ENCODE peak calls at places on chromosomes 7 and 10, in nine cellular contexts. W, E, J, I, C, T, R, A and P are unnamed samples.

GRCh38 chr7:55775051-55775420 is 87.5 kb downstream of the SEPTIN14 start:
- DNase-seq in R (no peak), T (no peak), C (no peak), A (no peak), W (no peak), E (no peak), J (no peak), I (no peak), P (no peak)

GRCh38 chr7:23524473-23524872 is 7.3 kb downstream of the TRA2A start:
- DNase-seq in E (no peak), R (no peak), W (no peak), T (no peak), A (no peak), I (no peak), J (no peak), C (no peak), P (no peak)

GRCh38 chr7:115230882-115231508 is 309.1 kb downstream of the MDFIC start:
- DNase-seq in C (peak), E (peak), T (no peak), J (no peak), I (peak), R (no peak), A (peak), W (no peak), P (peak)

GRCh38 chr10:62244785-62245595 is 23.7 kb downstream of the RTKN2 start:
- DNase-seq in C (peak), R (no peak), W (no peak), E (peak), A (peak), J (no peak), I (peak), T (no peak), P (peak)

GRCh38 chr7:151416921-151417320 is 7.1 kb upstream of the WDR86 start:
- DNase-seq in T (no peak), R (no peak), W (no peak), C (peak), E (no peak), J (no peak), A (peak), I (peak), P (no peak)

GRCh38 chr10:119416855-119417254 is 125.7 kb downstream of the RGS10 start:
- DNase-seq in A (peak), C (peak), I (peak), E (peak), R (no peak), W (peak), J (peak), T (peak), P (peak)

GRCh38 chr7:90401989-90402388 is 1.3 kb upstream of the CLDN12 start:
- DNase-seq in E (peak), J (no peak), W (no peak), I (peak), A (peak), T (no peak), C (peak), R (no peak), P (no peak)

GRCh38 chr7:52283399-52283798 is 752.0 kb upstream of the POM121L12 start:
- DNase-seq in C (no peak), A (no peak), R (no peak), E (no peak), I (no peak), J (no peak), T (no peak), W (no peak), P (no peak)

GRCh38 chr7:90869335-90869734 is 273.2 kb downstream of the CDK14 start:
- DNase-seq in W (no peak), I (no peak), E (no peak), C (no peak), R (no peak), A (no peak), T (no peak), J (no peak), P (no peak)

GRCh38 chr7:128188396-128189230 is 52.5 kb upstream of the LEP start:
- DNase-seq in C (no peak), W (no peak), I (no peak), J (no peak), T (peak), E (no peak), R (no peak), A (no peak), P (no peak)

GRCh38 chr10:69220041-69220451 is at the start of gene HKDC1:
- DNase-seq in C (no peak), I (no peak), T (no peak), J (no peak), A (no peak), R (no peak), W (no peak), E (no peak), P (no peak)

GRCh38 chr10:1356349-1356748 is 300.2 kb downstream of the WDR37 start:
- DNase-seq in J (no peak), R (no peak), I (no peak), W (no peak), C (no peak), A (no peak), T (no peak), E (no peak), P (no peak)

GRCh38 chr10:128493811-128494210 is 367.6 kb upstream of the MKI67 start:
- DNase-seq in C (no peak), I (no peak), W (no peak), T (no peak), J (no peak), R (no peak), E (no peak), A (no peak), P (no peak)

GRCh38 chr7:6655636-6656385 is 18.7 kb downstream of the ZNF316 start:
- DNase-seq in E (no peak), W (no peak), I (no peak), J (no peak), T (no peak), R (peak), C (no peak), A (no peak), P (no peak)

GRCh38 chr10:109282510-109282909 is 640.8 kb downstream of the XPNPEP1 start:
- DNase-seq in W (no peak), C (peak), T (no peak), J (no peak), R (no peak), E (no peak), A (peak), I (peak), P (no peak)

GRCh38 chr7:24251568-24251967 is 32.4 kb upstream of the NPY start:
- DNase-seq in W (no peak), T (no peak), R (no peak), C (no peak), J (no peak), I (no peak), E (no peak), A (no peak), P (no peak)

GRCh38 chr7:153193144-153193595 is 433.6 kb downstream of the ACTR3B start:
- DNase-seq in J (no peak), R (no peak), T (no peak), C (no peak), W (no peak), E (peak), I (no peak), A (no peak), P (peak)

GRCh38 chr10:16967866-16968721 is 150.9 kb upstream of the RSU1 start:
- DNase-seq in W (no peak), R (no peak), T (no peak), E (no peak), J (no peak), A (peak), I (peak), C (peak), P (no peak)

GRCh38 chr7:112174192-112174591 is 32.0 kb downstream of the DOCK4 start:
- DNase-seq in W (no peak), E (no peak), I (no peak), J (no peak), A (no peak), C (no peak), T (no peak), R (no peak), P (no peak)

GRCh38 chr7:7498881-7499280 is 36.8 kb downstream of the COL28A1 start:
- DNase-seq in J (no peak), R (no peak), W (no peak), E (no peak), C (no peak), A (no peak), T (no peak), I (no peak), P (no peak)

GRCh38 chr7:27178366-27178765 is 4.2 kb upstream of the HOXA10 start:
- DNase-seq in I (no peak), E (no peak), C (peak), R (no peak), A (no peak), T (no peak), J (peak), W (peak), P (no peak)

GRCh38 chr7:93914581-93915066 is 6.9 kb upstream of the GNG11 start:
- DNase-seq in C (peak), J (no peak), R (no peak), A (peak), E (no peak), W (no peak), I (peak), T (no peak), P (no peak)

GRCh38 chr7:22295402-22296264 is 61.3 kb downstream of the RAPGEF5 start:
- DNase-seq in E (no peak), C (no peak), I (peak), A (peak), W (no peak), J (no peak), T (no peak), R (no peak), P (no peak)

GRCh38 chr7:50449501-50449880 is 659 bp downstream of the FIGNL1 start:
- DNase-seq in E (no peak), A (no peak), T (no peak), I (no peak), J (no peak), C (no peak), R (no peak), W (no peak), P (no peak)

GRCh38 chr10:35218339-35218955 is 91.8 kb downstream of the CREM start:
- DNase-seq in C (peak), J (peak), W (peak), E (peak), R (peak), A (peak), I (peak), T (peak), P (peak)

GRCh38 chr7:133139350-133139749 is 57.5 kb upstream of the CHCHD3 start:
- DNase-seq in T (no peak), I (peak), C (peak), E (peak), A (peak), R (no peak), J (no peak), W (no peak), P (peak)

GRCh38 chr10:91745086-91745831 is 53.0 kb upstream of the TNKS2 start:
- DNase-seq in E (no peak), A (peak), R (no peak), W (no peak), C (no peak), T (peak), J (no peak), I (peak), P (peak)

GRCh38 chr7:107661081-107661864 is 645 bp downstream of the SLC26A4 start:
- DNase-seq in J (peak), R (no peak), W (peak), A (peak), C (peak), E (peak), I (peak), T (peak), P (peak)

DNA sequence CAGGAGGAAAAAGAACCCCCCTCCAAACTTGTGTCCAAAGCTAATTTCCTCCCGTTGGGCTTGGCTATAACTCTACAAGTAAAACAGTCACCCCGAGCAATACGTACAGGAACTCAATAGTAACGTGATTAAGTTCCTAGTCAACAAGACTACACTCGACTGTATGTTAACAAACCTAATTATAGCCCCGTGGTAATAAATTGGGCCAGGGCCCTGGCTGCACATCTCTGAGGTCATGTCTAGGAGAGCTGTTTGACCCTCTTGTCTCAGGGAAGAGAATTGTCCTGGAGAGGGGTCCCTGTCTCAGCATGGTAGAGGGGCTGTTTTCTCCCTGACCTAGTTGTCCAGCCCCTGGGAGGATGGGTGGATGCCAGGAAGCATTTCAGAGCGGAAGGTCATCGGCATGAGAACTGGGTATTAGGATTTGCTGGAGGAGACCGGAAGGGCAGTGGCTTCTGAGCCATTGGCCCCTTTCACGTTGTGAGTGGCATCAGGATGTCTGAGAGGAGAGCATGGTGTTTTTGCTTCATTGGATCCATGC is 60.2 kb upstream of the COMTD1 start:
- DNase-seq in C (no peak), W (no peak), A (no peak), T (no peak), E (no peak), I (peak), J (peak), R (no peak), P (no peak)
- H3K4me3 ChIP-seq in C (no peak), W (peak), A (no peak), T (no peak), E (no peak), I (peak), J (peak), R (peak), P (no peak)

GRCh38 chr7:100914208-100914878 is 18.7 kb upstream of the ACHE start:
- DNase-seq in A (no peak), J (no peak), I (no peak), C (no peak), T (peak), R (no peak), E (no peak), W (no peak), P (no peak)
- TF ChIP-seq CTCF in A (no peak), J (no peak), I (no peak), C (no peak), T (no peak), R (no peak), E (no peak), W (no peak), P (no peak)

GRCh38 chr10:11159543-11160215 is 142.0 kb downstream of the CELF2 start:
- DNase-seq in E (no peak), C (no peak), W (no peak), A (no peak), J (no peak), I (no peak), T (no peak), R (peak), P (no peak)

GRCh38 chr10:11162828-11163599 is 145.3 kb downstream of the CELF2 start:
- DNase-seq in T (no peak), A (no peak), I (no peak), J (peak), E (no peak), W (peak), R (peak), C (no peak), P (peak)

GRCh38 chr10:11163990-11164805 is 146.5 kb downstream of the CELF2 start:
- DNase-seq in C (no peak), E (no peak), J (no peak), A (no peak), T (no peak), R (peak), I (no peak), W (no peak), P (peak)

GRCh38 chr10:11160982-11161554 is 143.4 kb downstream of the CELF2 start:
- DNase-seq in C (no peak), I (no peak), W (peak), A (no peak), E (no peak), R (peak), T (no peak), J (no peak), P (peak)

DNA sequence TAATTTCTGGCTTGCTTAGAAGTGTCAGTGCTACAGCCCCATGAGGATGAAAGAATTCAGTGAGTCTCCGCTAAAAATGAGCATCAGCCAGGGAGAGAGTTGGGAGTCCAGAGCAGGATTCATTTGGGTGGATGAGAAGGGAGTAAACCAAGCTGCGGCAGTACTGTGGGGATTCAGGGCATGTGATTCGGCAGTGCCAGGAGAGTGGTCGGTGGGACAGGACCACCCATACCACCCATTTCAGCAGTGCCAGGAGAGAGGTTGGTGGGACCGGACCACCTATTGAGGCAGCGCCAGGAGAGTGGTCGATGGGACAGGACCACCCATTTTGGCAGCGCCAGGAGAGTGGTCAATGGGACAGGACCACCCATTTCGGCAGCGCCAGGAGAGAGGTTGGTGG is 144.2 kb downstream of the CELF2 start:
- DNase-seq in R (peak), A (no peak), I (no peak), W (no peak), C (no peak), T (no peak), E (no peak), J (no peak), P (no peak)
- H3K4me3 ChIP-seq in R (no peak), A (no peak), I (no peak), W (no peak), C (no peak), T (no peak), E (no peak), J (no peak), P (no peak)

DNA sequence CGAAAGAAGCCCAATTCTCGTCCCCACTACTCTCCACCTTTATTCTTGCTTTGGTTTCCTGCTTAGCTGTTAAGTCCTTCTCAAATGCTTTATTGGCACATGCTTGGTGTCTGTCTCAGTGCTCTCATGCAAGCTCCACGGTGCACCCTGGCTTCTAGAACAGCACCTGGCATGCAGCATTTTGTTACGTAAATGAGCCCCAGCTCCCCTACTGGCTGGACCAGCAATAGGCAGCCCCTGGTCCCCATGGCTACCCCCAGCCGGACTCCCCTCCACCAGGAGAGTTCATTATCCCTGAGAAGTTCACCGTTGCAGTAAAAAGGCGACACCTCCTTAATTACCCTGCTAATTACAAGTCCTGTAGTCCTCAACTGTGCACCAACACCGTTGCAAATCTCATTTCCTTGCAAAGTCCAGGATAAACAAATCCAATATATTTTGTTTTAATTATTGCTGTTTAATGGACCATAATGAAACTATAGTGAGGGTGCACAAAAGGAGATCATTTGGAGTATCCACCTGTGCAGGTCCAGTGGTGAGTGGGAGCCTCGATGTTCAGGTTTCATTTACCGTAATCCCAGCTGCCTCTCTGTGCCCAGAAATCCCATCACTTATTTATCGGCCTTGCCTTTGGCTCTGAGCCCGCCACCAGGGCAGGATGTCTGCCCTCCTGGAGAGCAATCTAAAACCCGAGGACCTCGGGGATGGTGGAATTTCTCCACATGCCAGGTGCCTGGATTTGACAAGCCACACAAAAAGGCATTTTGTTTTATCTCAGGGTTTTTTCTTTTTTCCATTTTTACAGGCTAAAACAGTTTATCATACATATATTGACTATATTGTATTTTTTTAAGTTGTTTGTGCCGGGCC is 12.8 kb upstream of the DRGX start:
- DNase-seq in W (no peak), J (no peak), E (peak), C (no peak), T (no peak), I (no peak), R (no peak), A (peak), P (peak)
- TF ChIP-seq CTCF in W (no peak), J (no peak), E (peak), C (peak), T (peak), I (no peak), R (no peak), A (peak), P (peak)

GRCh38 chr7:130989006-130989795 is 255.2 kb upstream of the KLF14 start:
- DNase-seq in W (no peak), T (no peak), R (no peak), A (no peak), E (no peak), C (no peak), I (no peak), J (no peak), P (no peak)
- H3K4me3 ChIP-seq in W (no peak), T (no peak), R (no peak), A (no peak), E (no peak), C (no peak), I (no peak), J (no peak), P (no peak)

GRCh38 chr7:36390199-36391090 is 783 bp downstream of the ANLN start:
- DNase-seq in W (peak), I (peak), T (peak), E (peak), A (peak), R (no peak), J (peak), C (peak), P (peak)
- TF ChIP-seq CTCF in W (no peak), I (no peak), T (no peak), E (no peak), A (no peak), R (no peak), J (no peak), C (no peak), P (no peak)

GRCh38 chr10:103117247-103117646 is 75.8 kb downstream of the NT5C2 start:
- DNase-seq in A (no peak), C (no peak), W (no peak), R (no peak), E (no peak), T (no peak), J (no peak), I (no peak), P (no peak)
- H3K4me3 ChIP-seq in A (no peak), C (no peak), W (no peak), R (no peak), E (no peak), T (no peak), J (no peak), I (no peak), P (no peak)

GRCh38 chr7:135147899-135148721 is at the start of gene TMEM140:
- DNase-seq in C (peak), R (peak), W (no peak), I (peak), A (peak), E (no peak), T (peak), J (peak), P (peak)
- TF ChIP-seq CTCF in C (peak), R (no peak), W (no peak), I (peak), A (no peak), E (no peak), T (no peak), J (no peak), P (no peak)

GRCh38 chr7:141700291-141700847 is 1.6 kb downstream of the DENND11 start:
- DNase-seq in W (no peak), E (no peak), I (no peak), T (no peak), A (no peak), C (no peak), J (no peak), R (no peak), P (no peak)
- H3K4me3 ChIP-seq in W (peak), E (peak), I (no peak), T (peak), A (peak), C (no peak), J (peak), R (peak), P (peak)

GRCh38 chr10:99370993-99371392 is 41.8 kb downstream of the CNNM1 start:
- DNase-seq in W (no peak), E (no peak), R (no peak), C (peak), J (no peak), A (peak), T (no peak), I (no peak), P (peak)
- TF ChIP-seq CTCF in W (no peak), E (peak), R (no peak), C (peak), J (no peak), A (peak), T (peak), I (peak), P (no peak)